ENCODE peak calls at places on chromosome 2, in nine cellular contexts. B is A549, M is GM12878, N is K562, U is HCT116, L is H1, Y is SK-N-SH, F is endothelial cell of umbilical vein, R is HepG2. Z is an unnamed sample.

GRCh38 chr2:203842373-203842772 is 25.2 kb upstream of the CTLA4 start:
- DNase-seq in B (no peak), M (no peak), N (no peak), U (no peak), L (no peak), Y (no peak), F (no peak), R (no peak), Z (no peak)

GRCh38 chr2:219698684-219699439 is 71.4 kb downstream of the SLC4A3 start:
- DNase-seq in B (no peak), M (no peak), N (no peak), U (peak; percentile 99), L (no peak), Y (no peak), F (no peak), R (no peak), Z (no peak)

GRCh38 chr2:47737191-47737975 is 45.6 kb upstream of the MSH6 start:
- DNase-seq in B (no peak), M (no peak), N (no peak), U (no peak), L (no peak), Y (no peak), F (no peak), R (no peak), Z (no peak)

GRCh38 chr2:232532406-232532805 is 6.4 kb downstream of the CHRND start:
- DNase-seq in B (no peak), M (no peak), N (no peak), U (no peak), L (no peak), Y (peak; percentile 65), F (no peak), R (no peak), Z (no peak)

GRCh38 chr2:226623587-226624368 is 175.8 kb downstream of the IRS1 start:
- DNase-seq in B (no peak), M (no peak), N (no peak), U (no peak), L (no peak), Y (no peak), F (no peak), R (no peak), Z (no peak)

GRCh38 chr2:10773841-10774341 is 38.7 kb downstream of the PDIA6 start:
- DNase-seq in B (no peak), M (no peak), N (no peak), U (no peak), L (no peak), Y (peak; percentile 71), F (no peak), R (no peak), Z (no peak)

GRCh38 chr2:218347172-218347571 is 9.5 kb upstream of the CATIP start:
- DNase-seq in B (no peak), M (no peak), N (no peak), U (no peak), L (no peak), Y (no peak), F (no peak), R (no peak), Z (no peak)

GRCh38 chr2:10279946-10280463 is 22.7 kb upstream of the HPCAL1 start:
- DNase-seq in B (no peak), M (no peak), N (no peak), U (no peak), L (no peak), Y (no peak), F (no peak), R (no peak), Z (no peak)

GRCh38 chr2:228433706-228434105 is 252.2 kb upstream of the SPHKAP start:
- DNase-seq in B (no peak), M (no peak), N (no peak), U (no peak), L (no peak), Y (no peak), F (no peak), R (no peak), Z (no peak)

DNA sequence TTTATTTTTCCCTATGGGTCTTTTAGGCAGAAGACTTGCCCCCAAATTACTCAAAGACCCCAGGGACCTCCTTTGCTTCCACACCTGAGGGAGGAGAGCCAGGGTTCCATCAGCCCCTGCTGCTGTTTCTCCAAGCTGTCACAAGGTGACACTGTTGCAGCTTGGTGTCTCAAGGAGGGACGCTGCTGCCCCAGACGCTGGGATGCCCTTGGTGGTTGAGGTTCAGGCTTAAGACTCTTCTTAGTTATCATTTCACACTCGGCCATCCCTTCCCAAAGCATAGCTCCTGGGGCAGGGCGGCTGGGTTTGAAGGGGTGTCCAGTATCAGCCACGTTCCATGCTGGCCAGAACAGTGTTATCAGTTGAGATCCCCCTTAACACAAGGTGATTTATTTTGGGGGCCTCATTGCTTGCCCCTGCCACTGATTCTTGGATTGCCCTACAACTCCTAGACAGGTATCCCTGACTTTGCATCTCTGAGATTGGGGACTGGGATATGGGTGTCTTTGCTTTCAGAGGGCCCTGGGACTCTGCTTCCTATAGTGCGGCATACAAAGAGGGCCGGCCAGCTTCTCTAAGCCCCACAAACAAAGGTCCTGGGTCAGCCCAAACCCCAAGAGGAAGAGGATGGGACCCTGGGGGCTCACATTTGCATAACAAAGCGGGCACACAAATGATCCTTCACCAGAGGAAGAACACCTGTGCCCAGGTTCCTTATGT is 22.7 kb downstream of the GPR55 start:
- DNase-seq in B (peak; percentile 57), M (no peak), N (peak; percentile 78), U (peak; percentile 54), L (peak; percentile 78), Y (peak; percentile 49), F (no peak), R (peak; percentile 56), Z (peak; percentile 85)
- TF ChIP-seq MAX in B (no peak), M (no peak), N (no peak), U (no peak), L (no peak), Y (no peak), F (no peak), R (no peak), Z (no peak)

GRCh38 chr2:9197916-9198315 is 8.7 kb upstream of the ASAP2 start:
- DNase-seq in B (no peak), M (no peak), N (no peak), U (no peak), L (no peak), Y (no peak), F (no peak), R (no peak), Z (no peak)

GRCh38 chr2:9203006-9203405 is 3.6 kb upstream of the ASAP2 start:
- DNase-seq in B (no peak), M (no peak), N (no peak), U (no peak), L (no peak), Y (no peak), F (no peak), R (no peak), Z (no peak)

GRCh38 chr2:9200634-9201015 is 6.0 kb upstream of the ASAP2 start:
- DNase-seq in B (no peak), M (no peak), N (no peak), U (no peak), L (peak; percentile 24), Y (no peak), F (no peak), R (no peak), Z (no peak)

GRCh38 chr2:9201185-9201891 is 5.3 kb upstream of the ASAP2 start:
- DNase-seq in B (no peak), M (no peak), N (peak; percentile 83), U (no peak), L (peak; percentile 10), Y (no peak), F (peak; percentile 67), R (no peak), Z (no peak)

GRCh38 chr2:9199716-9200633 is 6.6 kb upstream of the ASAP2 start:
- DNase-seq in B (no peak), M (no peak), N (no peak), U (no peak), L (peak; percentile 19), Y (no peak), F (no peak), R (no peak), Z (no peak)
- H3K4me3 ChIP-seq in B (no peak overlapping the region), M (no peak overlapping the region), N (no peak overlapping the region), U (no peak overlapping the region), L (no peak overlapping the region), Y (no peak overlapping the region), F (no peak overlapping the region), R (no peak overlapping the region), Z (no peak overlapping the region)

DNA sequence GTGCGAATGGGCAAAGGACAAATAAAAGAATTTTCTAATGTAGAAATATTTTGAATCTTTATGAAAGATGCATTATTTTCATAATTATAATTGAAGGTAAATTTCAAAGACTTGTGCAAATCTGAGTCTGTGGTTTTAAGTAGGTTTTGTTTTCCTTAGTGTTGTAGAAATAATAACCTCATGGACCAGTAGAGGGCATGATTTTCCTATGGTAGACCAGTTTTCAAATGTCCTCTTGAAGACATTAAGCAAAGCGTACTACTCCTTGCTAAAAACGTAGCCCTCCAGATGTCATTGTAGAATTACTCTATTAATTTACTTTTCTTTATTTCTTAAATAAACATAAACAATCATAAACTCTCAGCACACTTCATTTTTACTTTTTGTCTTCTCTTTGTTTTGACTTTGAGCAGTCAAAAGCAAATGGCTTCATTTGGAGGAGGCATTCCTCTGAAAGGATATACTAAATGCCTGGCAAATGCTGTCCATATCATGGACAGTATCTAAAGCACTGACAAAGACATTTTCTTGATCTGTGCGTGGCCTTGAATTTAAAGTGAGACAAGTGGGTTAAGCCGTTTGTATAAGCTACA is 85.8 kb upstream of the FAM237A start:
- DNase-seq in B (peak; percentile 5), M (no peak), N (peak; percentile 33), U (peak; percentile 48), L (no peak), Y (peak; percentile 36), F (peak; percentile 72), R (peak; percentile 25), Z (peak; percentile 64)
- TF ChIP-seq CTCF in B (peak; percentile 73), M (peak; percentile 46), N (peak; percentile 31), U (peak; percentile 41), L (peak; percentile 62), Y (peak; percentile 66), F (peak; percentile 39), R (peak; percentile 58), Z (peak; percentile 35)

GRCh38 chr2:130852521-130853115 is 15.9 kb downstream of the ARHGEF4 start:
- DNase-seq in B (no peak), M (no peak), N (no peak), U (no peak), L (no peak), Y (no peak), F (no peak), R (no peak), Z (no peak)

GRCh38 chr2:130854301-130854700 is 17.6 kb downstream of the ARHGEF4 start:
- DNase-seq in B (no peak), M (no peak), N (no peak), U (no peak), L (no peak), Y (no peak), F (no peak), R (no peak), Z (no peak)

GRCh38 chr2:130850788-130851623 is 14.3 kb downstream of the ARHGEF4 start:
- DNase-seq in B (no peak), M (no peak), N (no peak), U (no peak), L (no peak), Y (peak; percentile 57), F (no peak), R (no peak), Z (no peak)

GRCh38 chr2:130851624-130852382 is 15.1 kb downstream of the ARHGEF4 start:
- DNase-seq in B (no peak), M (no peak), N (no peak), U (no peak), L (no peak), Y (no peak), F (no peak), R (no peak), Z (no peak)

DNA sequence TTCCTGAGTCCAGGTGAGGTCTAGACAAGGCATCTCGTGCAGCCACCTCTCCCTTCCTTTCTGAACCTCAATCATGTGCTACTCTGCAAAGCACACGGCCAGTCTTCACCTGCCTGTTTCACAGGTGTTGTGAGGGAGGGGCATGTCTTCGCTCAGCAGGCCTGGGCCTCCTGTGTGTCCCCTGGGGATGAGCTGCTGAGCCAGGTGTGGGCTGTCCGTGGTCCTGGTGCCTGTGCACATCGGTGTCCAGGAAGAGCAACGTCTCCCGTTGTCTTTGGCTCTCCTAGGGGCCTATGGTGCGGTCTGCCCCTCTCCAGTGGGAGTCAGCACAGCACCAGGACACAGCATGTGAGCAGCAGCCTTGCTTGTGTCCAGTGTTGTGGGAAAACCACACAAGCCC is 16.7 kb downstream of the ARHGEF4 start:
- DNase-seq in B (no peak), M (no peak), N (no peak), U (no peak), L (no peak), Y (no peak), F (no peak), R (no peak), Z (no peak)
- TF ChIP-seq MAX in B (no peak), M (no peak), N (no peak), U (no peak), L (no peak), Y (no peak), F (no peak), R (no peak), Z (no peak)

Z was measured in NB4.